ENCODE peak calls at places on chromosome 21, in four cellular contexts. Q is Right ventricle myocardium inferior, N is breast epithelium, M is RKO. H is an unnamed sample.

GRCh38 chr21:33642896-33643657 is 776 bp downstream of the ITSN1 start:
- DNase-seq in Q (peak; percentile 72), N (no peak), M (peak; percentile 56), H (peak; percentile 17)

GRCh38 chr21:28283652-28284490 is 708.8 kb downstream of the LTN1 start:
- DNase-seq in Q (no peak), N (no peak), M (no peak), H (no peak)

GRCh38 chr21:35059742-35060141 is 10.6 kb upstream of the RUNX1 start:
- DNase-seq in N (no peak), M (no peak), Q (no peak), H (no peak)

GRCh38 chr21:33114276-33114675 is 44.3 kb downstream of the OLIG1 start:
- DNase-seq in N (no peak), Q (no peak), M (no peak), H (no peak)

GRCh38 chr21:38258803-38259485 is 2.2 kb downstream of the KCNJ15 start:
- DNase-seq in Q (no peak), M (no peak), N (no peak), H (no peak)

GRCh38 chr21:21897275-21897883 is 899.2 kb downstream of the NCAM2 start:
- DNase-seq in N (no peak), Q (no peak), M (no peak), H (peak; percentile 67)

GRCh38 chr21:27477321-27477720 is 510.4 kb upstream of the ADAMTS5 start:
- DNase-seq in M (no peak), Q (no peak), N (no peak), H (no peak)

GRCh38 chr21:39688010-39688409 is 57.0 kb upstream of the IGSF5 start:
- DNase-seq in N (no peak), Q (no peak), M (no peak), H (no peak)

GRCh38 chr21:41762753-41763152 is 4.1 kb downstream of the RIPK4 start:
- DNase-seq in N (no peak), Q (no peak), M (no peak), H (no peak)

GRCh38 chr21:32499249-32500055 is 85.9 kb downstream of the TCP10L start:
- DNase-seq in N (no peak), Q (no peak), M (no peak), H (no peak)

GRCh38 chr21:15250384-15250783 is 185.6 kb upstream of the NRIP1 start:
- DNase-seq in M (peak; percentile 4), Q (no peak), N (no peak), H (peak; percentile 42)

GRCh38 chr21:46650476-46651098 is 15.1 kb downstream of the PRMT2 start:
- DNase-seq in Q (peak; percentile 71), M (no peak), N (no peak), H (no peak)

GRCh38 chr21:42175110-42175710 is 43.7 kb upstream of the ABCG1 start:
- DNase-seq in M (no peak), N (peak; percentile 12), Q (no peak), H (no peak)

GRCh38 chr21:18164933-18165332 is 79.7 kb upstream of the CHODL start:
- DNase-seq in N (no peak), M (no peak), Q (no peak), H (peak; percentile 57)

GRCh38 chr21:42381347-42381984 is 14.4 kb downstream of the TMPRSS3 start:
- DNase-seq in N (peak; percentile 35), Q (no peak), M (peak; percentile 47), H (peak; percentile 44)

GRCh38 chr21:30718239-30718909 is at the start of gene KRTAP21-3:
- DNase-seq in Q (no peak), N (no peak), M (peak; percentile 71), H (peak; percentile 65)

GRCh38 chr21:43866233-43866632 is 1.2 kb downstream of the AGPAT3 start:
- DNase-seq in N (peak; percentile 48), M (peak; percentile 47), Q (no peak), H (no peak)

GRCh38 chr21:42505090-42505726 is 8.4 kb upstream of the SLC37A1 start:
- DNase-seq in Q (no peak), M (no peak), N (no peak), H (no peak)

GRCh38 chr21:22250355-22250754 is 1252.1 kb downstream of the NCAM2 start:
- DNase-seq in Q (no peak), N (no peak), M (no peak), H (no peak)

GRCh38 chr21:39444406-39445145 is 1.0 kb downstream of the LCA5L start:
- DNase-seq in Q (no peak), M (peak; percentile 35), N (no peak), H (peak; percentile 10)

GRCh38 chr21:44867999-44868700 is 5.3 kb downstream of the PTTG1IP start:
- DNase-seq in M (no peak), N (no peak), Q (no peak), H (no peak)

GRCh38 chr21:41120997-41121396 is 47.0 kb upstream of the BACE2 start:
- DNase-seq in M (no peak), Q (no peak), N (no peak), H (no peak)

GRCh38 chr21:37463083-37463780 is 96.7 kb downstream of the DYRK1A start:
- DNase-seq in Q (no peak), N (no peak), M (peak; percentile 59), H (peak; percentile 22)

GRCh38 chr21:28867401-28867800 is 125.3 kb downstream of the LTN1 start:
- DNase-seq in N (no peak), M (peak; percentile 12), Q (no peak), H (no peak)

GRCh38 chr21:43815107-43815742 is 25.8 kb downstream of the RRP1 start:
- DNase-seq in M (no peak), N (no peak), Q (no peak), H (no peak)

GRCh38 chr21:44569861-44570517 is 3.5 kb upstream of the KRTAP10-4 start:
- DNase-seq in N (no peak), M (no peak), Q (no peak), H (no peak)

GRCh38 chr21:45421071-45421845 is 16.3 kb downstream of the COL18A1 start:
- DNase-seq in N (peak; percentile 71), Q (peak; percentile 41), M (no peak), H (peak; percentile 48)

GRCh38 chr21:27545754-27546349 is 579.0 kb upstream of the ADAMTS5 start:
- DNase-seq in M (no peak), Q (no peak), N (no peak), H (no peak)

GRCh38 chr21:41914358-41914757 is 35.2 kb upstream of the PRDM15 start:
- DNase-seq in M (no peak), Q (no peak), N (no peak), H (no peak)

GRCh38 chr21:38989745-38990423 is 184.2 kb downstream of the ETS2 start:
- DNase-seq in N (no peak), M (no peak), Q (no peak), H (no peak)

GRCh38 chr21:21383126-21383525 is 384.9 kb downstream of the NCAM2 start:
- DNase-seq in N (no peak), M (no peak), Q (no peak), H (no peak)

GRCh38 chr21:26169061-26169610 is 1.4 kb downstream of the APP start:
- DNase-seq in M (peak; percentile 81), Q (no peak), N (peak; percentile 42), H (peak; percentile 55)

GRCh38 chr21:25400427-25400826 is 206.9 kb downstream of the MRPL39 start:
- DNase-seq in N (no peak), M (no peak), Q (no peak), H (no peak)

GRCh38 chr21:45641480-45642035 is 2.0 kb upstream of the PCBP3 start:
- DNase-seq in M (no peak), N (no peak), Q (no peak), H (no peak)

H was measured in RWPE1.